ENCODE peak calls at places on chromosomes 11 and 22, in nine cellular contexts. U, X, F, S, C, E, R, T and P are unnamed samples.

GRCh38 chr11:27926981-27927481 is 180.9 kb downstream of the KIF18A start:
- DNase-seq in S (no peak), F (peak; percentile 89), X (no peak), U (no peak), C (no peak), E (peak; percentile 16), T (no peak), R (peak; percentile 64), P (no peak)

GRCh38 chr11:4979021-4979420 is 15.6 kb upstream of the OR51L1 start:
- DNase-seq in U (no peak), E (no peak), X (no peak), R (no peak), S (no peak), F (no peak), T (no peak), C (no peak), P (no peak)

GRCh38 chr11:33402066-33402465 is 144.9 kb downstream of the HIPK3 start:
- DNase-seq in X (no peak), E (peak; percentile 8), F (no peak), R (peak; percentile 6), U (no peak), C (no peak), S (no peak), T (no peak), P (no peak)

GRCh38 chr11:65315204-65315865 is 669 bp downstream of the CDC42EP2 start:
- DNase-seq in E (peak; percentile 90), U (peak; percentile 77), F (peak; percentile 82), C (peak; percentile 87), X (no peak), T (peak; percentile 89), R (peak; percentile 80), S (peak; percentile 81), P (peak; percentile 95)

GRCh38 chr22:17339095-17339693 is 30.1 kb upstream of the CECR2 start:
- DNase-seq in C (peak; percentile 74), U (no peak), T (no peak), S (no peak), X (no peak), R (peak; percentile 57), F (no peak), E (no peak), P (no peak)

GRCh38 chr11:36402568-36403181 is 106.6 kb downstream of the PRR5L start:
- DNase-seq in U (no peak), S (no peak), X (no peak), C (no peak), T (no peak), E (no peak), F (no peak), R (peak; percentile 56), P (no peak)

GRCh38 chr22:36486619-36487384 is 5.4 kb upstream of the TXN2 start:
- DNase-seq in X (no peak), F (peak; percentile 56), E (peak; percentile 61), R (peak; percentile 67), S (no peak), C (no peak), T (peak; percentile 72), U (peak; percentile 53), P (no peak)

GRCh38 chr11:67584205-67584880 is 731 bp downstream of the GSTP1 start:
- DNase-seq in U (peak; percentile 81), R (peak; percentile 71), T (peak; percentile 49), X (peak; percentile 95), F (peak; percentile 19), C (peak; percentile 73), S (peak; percentile 77), E (peak; percentile 74), P (peak; percentile 91)

GRCh38 chr22:45903355-45904149 is 73.4 kb downstream of the WNT7B start:
- DNase-seq in X (no peak), E (no peak), R (peak; percentile 76), F (peak; percentile 60), S (no peak), T (no peak), U (no peak), C (no peak), P (no peak)

GRCh38 chr11:44274404-44274803 is 35.5 kb downstream of the ALX4 start:
- DNase-seq in S (no peak), R (no peak), F (no peak), X (no peak), E (no peak), C (no peak), T (no peak), U (no peak), P (no peak)

GRCh38 chr11:107876141-107876540 is 17.6 kb upstream of the SLC35F2 start:
- DNase-seq in X (no peak), T (no peak), F (no peak), E (no peak), U (no peak), C (no peak), S (no peak), R (no peak), P (no peak)

GRCh38 chr11:46694607-46695006 is 5.8 kb downstream of the ARHGAP1 start:
- DNase-seq in U (no peak), C (no peak), T (no peak), S (no peak), X (no peak), E (no peak), F (no peak), R (no peak), P (no peak)

GRCh38 chr11:46694095-46694494 is 6.3 kb downstream of the ARHGAP1 start:
- DNase-seq in F (no peak), X (no peak), U (no peak), C (no peak), S (peak; percentile 30), R (no peak), E (peak; percentile 56), T (no peak), P (no peak)

GRCh38 chr11:46695345-46696211 is 4.8 kb downstream of the ARHGAP1 start:
- DNase-seq in U (no peak), T (no peak), C (no peak), X (no peak), R (no peak), E (no peak), F (no peak), S (no peak), P (no peak)

GRCh38 chr11:46692450-46692849 is 8.0 kb downstream of the ARHGAP1 start:
- DNase-seq in E (no peak), C (no peak), F (no peak), T (no peak), U (no peak), R (no peak), S (no peak), X (no peak), P (no peak)

GRCh38 chr11:46693597-46694012 is 6.8 kb downstream of the ARHGAP1 start:
- DNase-seq in S (peak; percentile 61), X (no peak), U (no peak), C (no peak), R (peak; percentile 31), T (no peak), E (no peak), F (no peak), P (no peak)
- H3K4me1 ChIP-seq in S (peaks cover 34% of the 10 kb centered on the region), X (peaks cover 59% of the 10 kb centered on the region), U (peaks cover 53% of the 10 kb centered on the region), C (no peaks in the 10 kb centered on the region), R (peaks cover 25% of the 10 kb centered on the region), T (no peaks in the 10 kb centered on the region), E (peaks cover 17% of the 10 kb centered on the region), F (no peaks in the 10 kb centered on the region), P (peaks cover 54% of the 10 kb centered on the region)

GRCh38 chr22:21673534-21674321 is 7.9 kb downstream of the PPIL2 start:
- DNase-seq in R (no peak), E (no peak), F (no peak), C (no peak), X (no peak), T (no peak), U (no peak), S (no peak), P (no peak)
- H3K36me3 ChIP-seq in R (peaks cover 26% of the 10 kb centered on the region), E (peaks cover 77% of the 10 kb centered on the region), F (no peaks in the 10 kb centered on the region), C (peaks cover 28% of the 10 kb centered on the region), X (no peaks in the 10 kb centered on the region), T (peaks cover 53% of the 10 kb centered on the region), U (peaks cover 50% of the 10 kb centered on the region), S (no peaks in the 10 kb centered on the region), P (peaks cover 69% of the 10 kb centered on the region)

GRCh38 chr11:31813242-31813960 is 2.3 kb upstream of the PAX6 start:
- DNase-seq in U (no peak), R (no peak), X (peak; percentile 78), S (no peak), T (no peak), F (peak; percentile 29), E (no peak), C (no peak), P (no peak)
- H3K4me3 ChIP-seq in U (peak overlapping the region; percentile 72), R (peak overlapping the region; percentile 5), X (peak overlapping the region; percentile 46), S (peak overlapping the region; percentile 33), T (peak overlapping the region; percentile 34), F (peak overlapping the region; percentile 74), E (no peak overlapping the region), C (peak overlapping the region; percentile 54), P (peak overlapping the region; percentile 56)

DNA sequence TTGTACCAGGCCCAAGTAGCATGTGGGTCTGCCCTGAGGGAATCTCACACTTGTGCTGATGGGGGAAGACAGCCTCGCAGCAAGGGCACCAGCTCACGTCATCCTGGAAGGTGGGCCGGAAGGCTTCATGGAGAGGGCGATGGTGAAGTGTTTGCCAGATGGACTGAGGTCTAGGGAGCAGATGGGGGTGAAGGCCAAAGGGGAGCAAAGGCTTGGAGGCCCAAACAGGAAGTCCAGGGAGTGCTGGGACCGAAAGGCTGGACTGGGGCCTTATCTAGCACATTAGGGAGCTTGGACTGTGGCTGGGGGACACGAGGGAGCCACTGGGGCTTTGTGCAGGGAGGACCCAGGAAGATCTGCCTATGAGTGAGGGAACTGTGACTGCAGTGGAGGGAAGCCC is 1.2 kb upstream of the TNFRSF13C start:
- DNase-seq in C (no peak), E (no peak), X (no peak), F (no peak), R (no peak), T (no peak), U (no peak), S (no peak), P (peak; percentile 67)
- H3K4me1 ChIP-seq in C (no peaks in the 10 kb centered on the region), E (peaks cover 6% of the 10 kb centered on the region), X (peaks cover 13% of the 10 kb centered on the region), F (no peaks in the 10 kb centered on the region), R (no peaks in the 10 kb centered on the region), T (peaks cover 11% of the 10 kb centered on the region), U (peaks cover 15% of the 10 kb centered on the region), S (no peaks in the 10 kb centered on the region), P (peaks cover 75% of the 10 kb centered on the region)

DNA sequence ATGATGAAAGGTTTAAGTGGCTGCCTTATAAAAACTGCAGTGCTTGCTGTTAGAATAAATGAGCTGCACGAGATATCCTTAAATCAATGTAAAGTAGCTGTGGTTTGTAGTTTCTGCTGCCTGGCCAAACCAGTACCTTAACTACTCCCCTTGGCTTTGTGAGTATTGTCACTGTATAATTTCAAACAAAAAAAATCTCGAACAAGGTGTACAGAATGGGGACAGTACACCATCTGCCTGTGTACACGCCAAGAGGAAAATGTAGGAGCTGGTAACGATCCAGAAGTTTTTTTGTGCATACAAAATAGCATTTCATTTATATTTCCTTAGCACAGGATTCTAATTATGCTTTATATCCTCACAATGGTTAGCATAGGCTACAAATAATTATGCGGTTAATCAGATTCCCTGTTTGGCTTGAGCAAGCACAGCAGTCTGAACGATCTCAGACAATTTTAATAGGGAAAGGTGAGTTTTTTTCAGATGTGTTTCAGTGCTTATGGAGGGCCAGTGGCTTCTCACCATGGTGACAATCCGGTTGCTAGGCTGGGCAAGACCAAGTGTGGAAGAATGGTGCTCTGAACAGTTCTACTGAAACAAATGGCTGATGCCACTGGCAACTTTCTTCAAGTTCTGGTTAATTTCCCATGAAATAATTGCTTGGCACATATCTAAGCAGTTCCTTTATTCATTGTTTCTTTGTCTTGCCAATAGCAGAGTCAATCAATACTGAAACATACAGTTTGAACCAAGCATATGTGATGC is 20.8 kb upstream of the NDUFC2 start:
- DNase-seq in T (no peak), X (no peak), S (no peak), E (no peak), U (no peak), F (no peak), C (no peak), R (no peak), P (no peak)
- H3K36me3 ChIP-seq in T (peaks cover 30% of the 10 kb centered on the region), X (no peaks in the 10 kb centered on the region), S (no peaks in the 10 kb centered on the region), E (peaks cover 61% of the 10 kb centered on the region), U (peaks cover 16% of the 10 kb centered on the region), F (peaks cover 35% of the 10 kb centered on the region), C (peaks cover 11% of the 10 kb centered on the region), R (peaks cover 10% of the 10 kb centered on the region), P (no peaks in the 10 kb centered on the region)